ENCODE peak calls at places on chromosome 9, in six cellular contexts. U is astrocyte of the spinal cord, I is choroid plexus epithelial cell, R is Panc1, D is thoracic aorta, X is PC-9. V is an unnamed sample.
A peak's percentile ranks its signal among the peaks of the same experiment; 100 is the strongest.

GRCh38 chr9:129894106-129894823 is 59.0 kb downstream of the USP20 start:
- DNase-seq in I (no peak), D (no peak), X (no peak), U (no peak), R (no peak), V (no peak)

GRCh38 chr9:72315089-72315509 is 49.9 kb downstream of the ZFAND5 start:
- DNase-seq in U (peak; percentile 87), R (no peak), X (peak; percentile 90), I (peak; percentile 90), D (no peak), V (no peak)

GRCh38 chr9:14633906-14634565 is 59.2 kb downstream of the ZDHHC21 start:
- DNase-seq in U (no peak), I (no peak), R (no peak), X (no peak), D (no peak), V (no peak)

GRCh38 chr9:81086421-81086820 is 602.9 kb downstream of the TLE1 start:
- DNase-seq in X (no peak), U (no peak), D (no peak), R (no peak), I (no peak), V (no peak)

GRCh38 chr9:132018957-132019405 is 60.7 kb downstream of the MED27 start:
- DNase-seq in D (no peak), I (no peak), X (no peak), U (peak; percentile 42), R (no peak), V (no peak)

GRCh38 chr9:131500377-131500776 is 2.3 kb upstream of the POMT1 start:
- DNase-seq in D (no peak), X (no peak), U (no peak), R (no peak), I (no peak), V (no peak)

GRCh38 chr9:16223074-16223871 is 647.2 kb downstream of the BNC2 start:
- DNase-seq in R (no peak), I (no peak), D (no peak), X (no peak), U (no peak), V (no peak)

GRCh38 chr9:108142504-108143201 is 653.1 kb upstream of the KLF4 start:
- DNase-seq in U (peak; percentile 90), D (peak; percentile 50), R (no peak), X (no peak), I (peak; percentile 96), V (no peak)

GRCh38 chr9:126395439-126396212 is 69.0 kb downstream of the MVB12B start:
- DNase-seq in U (peak; percentile 71), I (peak; percentile 79), R (no peak), D (no peak), X (no peak), V (no peak)

GRCh38 chr9:20225841-20226240 is 396.5 kb downstream of the MLLT3 start:
- DNase-seq in U (no peak), X (no peak), I (no peak), R (no peak), D (no peak), V (no peak)

GRCh38 chr9:133237271-133237731 is 28.3 kb upstream of the OBP2B start:
- DNase-seq in X (no peak), U (peak; percentile 5), R (no peak), I (peak; percentile 25), D (no peak), V (no peak)

GRCh38 chr9:92455217-92455616 is 27.1 kb downstream of the ASPN start:
- DNase-seq in I (no peak), U (no peak), X (no peak), D (no peak), R (no peak), V (no peak)

GRCh38 chr9:21580636-21581353 is 98.7 kb upstream of the IFNE start:
- DNase-seq in R (no peak), U (peak; percentile 68), I (peak; percentile 65), D (no peak), X (no peak), V (no peak)

GRCh38 chr9:131616983-131617604 is 71.8 kb downstream of the PRRT1B start:
- DNase-seq in D (no peak), X (no peak), R (no peak), U (no peak), I (peak; percentile 25), V (no peak)

GRCh38 chr9:98491778-98492177 is 217.0 kb downstream of the GABBR2 start:
- DNase-seq in X (peak; percentile 49), U (peak; percentile 56), R (no peak), I (peak; percentile 62), D (no peak), V (no peak)

GRCh38 chr9:98491231-98491651 is 217.5 kb downstream of the GABBR2 start:
- DNase-seq in I (no peak), R (no peak), D (no peak), U (no peak), X (peak; percentile 85), V (no peak)

GRCh38 chr9:98495530-98495929 is 213.2 kb downstream of the GABBR2 start:
- DNase-seq in D (no peak), U (no peak), R (no peak), I (no peak), X (no peak), V (no peak)

GRCh38 chr9:98500337-98500919 is 208.3 kb downstream of the GABBR2 start:
- DNase-seq in U (no peak), R (no peak), I (no peak), D (no peak), X (no peak), V (no peak)

DNA sequence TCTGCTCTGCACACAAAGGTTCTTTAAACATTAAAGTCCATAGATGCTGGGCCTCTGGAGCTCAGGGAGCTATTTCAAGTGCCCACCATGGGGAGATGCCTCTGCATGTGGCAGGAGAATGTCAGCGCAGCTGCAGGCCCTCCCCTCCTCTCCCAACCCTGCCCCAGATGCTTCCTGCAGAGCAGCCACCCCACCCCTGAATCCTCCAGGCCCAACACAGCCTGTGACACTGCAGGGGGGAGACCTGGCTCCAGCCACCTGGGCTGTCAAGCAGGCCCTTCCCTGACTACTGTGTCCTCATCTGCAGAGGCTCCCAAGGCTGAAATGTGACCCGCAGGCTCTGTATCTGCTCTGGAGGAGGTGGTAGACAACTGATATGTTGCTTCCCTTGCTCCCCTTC is 213.9 kb downstream of the GABBR2 start:
- DNase-seq in X (no peak), R (no peak), I (no peak), U (no peak), D (no peak), V (no peak)
- TF ChIP-seq CTCF in X (no peak), R (no peak), I (no peak), U (no peak), D (no peak), V (no peak)

GRCh38 chr9:76115982-76116646 is 225.6 kb downstream of the PCSK5 start:
- DNase-seq in U (no peak), I (no peak), R (no peak), D (no peak), X (no peak), V (no peak)

GRCh38 chr9:76114144-76114543 is 223.7 kb downstream of the PCSK5 start:
- DNase-seq in I (peak; percentile 64), X (no peak), U (peak; percentile 65), D (no peak), R (no peak), V (no peak)

GRCh38 chr9:76115396-76115795 is 224.9 kb downstream of the PCSK5 start:
- DNase-seq in I (no peak), D (no peak), R (no peak), X (no peak), U (no peak), V (no peak)

GRCh38 chr9:76112151-76112550 is 221.7 kb downstream of the PCSK5 start:
- DNase-seq in D (no peak), R (no peak), U (no peak), X (no peak), I (no peak), V (no peak)

DNA sequence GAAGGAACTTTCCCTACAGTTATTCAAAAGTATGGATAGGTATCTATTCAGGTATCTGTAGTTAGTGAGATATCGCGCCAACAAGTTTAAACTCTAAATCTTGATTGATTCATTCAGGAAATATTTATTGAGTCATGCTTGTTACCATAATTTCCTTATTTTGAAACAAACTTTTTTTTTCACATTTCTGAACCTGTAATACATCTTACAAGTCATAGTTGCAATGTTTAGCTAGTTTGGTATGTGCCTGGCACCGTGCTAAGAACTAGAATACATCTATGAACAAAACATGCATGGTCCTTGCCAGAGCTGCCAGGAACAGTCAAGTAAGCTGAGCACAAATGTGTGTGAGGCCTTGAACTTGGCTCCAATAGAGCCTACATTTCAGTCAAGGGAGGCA is 226.4 kb downstream of the PCSK5 start:
- DNase-seq in U (no peak), R (no peak), D (peak; percentile 83), I (no peak), X (peak; percentile 47), V (no peak)
- TF ChIP-seq CTCF in U (no peak), R (no peak), D (no peak), I (no peak), X (no peak), V (no peak)

DNA sequence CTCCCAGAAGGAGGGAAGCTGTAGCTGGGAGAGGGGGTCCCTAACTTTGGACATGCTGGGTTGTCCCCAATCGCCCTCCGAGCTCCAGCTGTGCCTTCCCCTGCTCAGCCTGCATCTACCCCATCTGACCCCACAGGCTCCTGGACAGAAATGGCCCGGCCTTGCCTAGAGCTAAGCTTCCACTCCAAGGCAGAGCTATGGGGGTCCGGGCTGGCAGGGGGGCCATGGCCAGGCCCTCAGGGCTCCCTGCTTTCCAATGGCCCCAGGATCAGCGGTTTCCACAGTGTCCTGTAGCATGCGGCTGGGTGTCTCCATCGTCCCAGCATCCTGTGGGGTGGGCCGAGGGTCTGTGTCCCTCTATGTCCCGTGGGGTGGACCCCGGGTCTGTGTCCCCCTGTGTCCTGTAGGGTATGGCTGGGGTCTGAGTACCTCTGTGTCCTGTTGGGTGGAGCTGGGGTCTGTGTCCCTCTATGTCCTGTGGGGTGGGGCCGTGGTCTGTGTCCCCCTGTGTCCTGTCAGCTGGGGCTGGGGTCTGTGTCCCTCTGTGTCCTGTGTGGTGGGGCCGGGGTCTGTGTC is 130.6 kb downstream of the RXRA start:
- DNase-seq in X (no peak), D (no peak), R (no peak), I (no peak), U (no peak), V (no peak)
- TF ChIP-seq CTCF in X (no peak), D (no peak), R (no peak), I (no peak), U (no peak), V (no peak)

DNA sequence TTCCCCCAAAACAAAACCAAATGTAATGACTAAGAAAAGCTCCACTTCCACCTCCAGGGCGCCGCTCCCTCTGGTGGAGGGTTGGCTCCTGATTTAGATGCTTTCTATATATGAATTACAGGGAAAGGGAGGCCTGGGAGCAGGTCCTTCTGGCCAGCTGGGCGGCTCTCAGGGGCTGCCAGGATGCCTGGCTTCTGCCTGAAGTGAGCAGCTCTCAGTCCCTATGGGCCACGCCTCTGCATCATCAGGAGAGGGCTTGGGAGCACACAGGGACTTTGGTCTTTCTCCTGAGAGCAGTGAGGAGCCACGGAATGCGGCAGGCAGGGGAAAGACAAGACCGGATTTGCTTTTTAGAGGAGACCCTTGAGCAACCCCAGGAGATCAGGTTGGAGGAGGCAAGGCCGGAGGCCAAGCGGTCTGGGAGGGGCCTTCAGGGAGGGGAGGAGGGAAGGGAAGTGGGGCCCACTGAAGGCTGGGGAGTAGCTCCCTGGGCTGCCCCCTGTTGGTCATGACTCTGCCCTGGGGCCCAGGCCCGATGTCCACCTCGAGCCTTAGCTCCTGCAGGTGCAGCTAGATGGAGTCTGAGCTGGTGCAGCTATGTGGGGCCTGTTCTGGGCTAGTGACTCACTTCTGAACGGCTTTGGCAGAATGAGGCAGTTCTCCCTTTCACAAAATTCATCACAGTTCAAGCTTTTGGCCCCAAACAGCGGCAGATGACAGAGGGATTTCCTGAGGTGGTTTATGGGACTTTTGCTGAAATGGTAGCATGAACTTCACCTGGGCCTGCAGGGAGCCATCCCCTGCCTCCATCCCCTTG is 11.3 kb upstream of the GRHPR start:
- DNase-seq in U (no peak), I (peak; percentile 43), R (no peak), D (no peak), X (no peak), V (peak; percentile 72)
- TF ChIP-seq CTCF in U (peak; percentile 48), I (peak; percentile 69), R (no peak), D (no peak), X (peak; percentile 41), V (peak; percentile 75)